ENCODE peak calls at places on chromosome 9, in seven cellular contexts. E is fibroblast of pulmonary artery, H is cardiac fibroblast, Z is fibroblast of the aortic adventitia, L is WERI-Rb-1, G is gastrocnemius medialis, V is psoas muscle. N is an unnamed sample.

GRCh38 chr9:68907910-68908309 is 106.0 kb downstream of the PRKACG start:
- DNase-seq in L (no peak), H (no peak), V (no peak), Z (no peak), E (no peak), G (no peak), N (no peak)

GRCh38 chr9:79569814-79570448 is 1.8 kb upstream of the TLE4 start:
- DNase-seq in E (no peak), V (no peak), G (no peak), L (no peak), H (no peak), Z (no peak), N (no peak)

GRCh38 chr9:122827759-122828090 is 663 bp downstream of the PDCL start:
- DNase-seq in E (peak), Z (peak), L (no peak), V (no peak), G (no peak), H (peak), N (peak)

GRCh38 chr9:30239875-30240274 is 2144.6 kb upstream of the ACO1 start:
- DNase-seq in L (no peak), G (no peak), E (no peak), H (no peak), Z (no peak), V (no peak), N (no peak)

GRCh38 chr9:123353984-123354591 is 1.9 kb upstream of the CRB2 start:
- DNase-seq in E (peak), L (peak), V (peak), H (peak), G (no peak), Z (peak), N (peak)

GRCh38 chr9:87282477-87282991 is 215.1 kb upstream of the DAPK1 start:
- DNase-seq in H (no peak), L (no peak), Z (peak), E (no peak), V (no peak), G (no peak), N (no peak)

GRCh38 chr9:115157245-115157674 is 39.3 kb upstream of the TNC start:
- DNase-seq in L (no peak), Z (peak), G (no peak), E (peak), H (peak), V (no peak), N (peak)

GRCh38 chr9:87704342-87704741 is 21.6 kb upstream of the CTSL start:
- DNase-seq in V (no peak), G (no peak), Z (no peak), H (no peak), E (no peak), L (no peak), N (no peak)

GRCh38 chr9:135478858-135479468 is 619 bp upstream of the PPP1R26 start:
- DNase-seq in G (no peak), Z (peak), L (peak), E (peak), V (no peak), H (peak), N (no peak)

DNA sequence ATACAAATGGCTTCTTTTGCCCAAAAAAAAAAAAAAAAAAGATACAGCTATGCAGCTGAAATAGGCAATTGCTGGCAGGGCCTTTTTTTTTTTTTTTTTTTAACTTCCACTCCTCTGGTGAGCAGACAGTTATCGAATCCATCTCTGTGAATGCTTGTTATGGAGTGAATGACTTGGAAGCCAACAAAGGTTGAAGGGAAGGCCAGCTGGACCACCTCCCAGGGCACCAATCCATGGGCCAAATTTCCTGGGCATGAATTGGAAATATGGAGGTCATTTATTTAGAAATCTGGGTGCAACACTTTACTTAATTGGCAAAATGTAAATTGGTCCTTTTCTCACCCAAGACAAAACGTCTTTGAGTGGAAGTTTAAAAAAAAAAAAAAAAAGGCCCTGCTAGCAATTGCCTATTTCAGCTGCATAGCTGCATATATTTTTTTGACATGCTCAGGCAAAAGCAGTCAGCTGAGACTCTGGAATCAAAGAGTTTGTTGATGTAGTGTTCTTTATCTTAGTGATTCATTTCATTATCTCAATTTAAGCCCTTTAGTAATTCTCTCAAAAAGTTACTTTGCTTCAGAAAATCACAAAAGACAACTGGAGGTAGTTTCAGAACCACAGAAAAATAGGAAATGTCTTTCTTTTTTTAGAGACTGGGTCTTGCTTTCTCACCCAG is 392.2 kb upstream of the KLF4 start:
- DNase-seq in G (no peak), Z (peak), L (no peak), V (no peak), E (peak), H (peak), N (no peak)
- H3K4me3 ChIP-seq in G (no peak), Z (no peak), L (no peak), V (no peak), E (no peak), H (no peak), N (no peak)

GRCh38 chr9:15353892-15354291 is 46.9 kb upstream of the TTC39B start:
- DNase-seq in H (no peak), V (no peak), Z (no peak), L (no peak), G (no peak), E (no peak), N (no peak)

GRCh38 chr9:15352301-15352700 is 45.3 kb upstream of the TTC39B start:
- DNase-seq in Z (no peak), G (no peak), E (no peak), L (no peak), H (no peak), V (no peak), N (no peak)

GRCh38 chr9:15357050-15357653 is 50.1 kb upstream of the TTC39B start:
- DNase-seq in G (no peak), Z (no peak), E (no peak), L (peak), V (no peak), H (no peak), N (no peak)

GRCh38 chr9:15355669-15356068 is 48.7 kb upstream of the TTC39B start:
- DNase-seq in Z (no peak), L (no peak), H (no peak), E (no peak), V (no peak), G (no peak), N (no peak)

GRCh38 chr9:15354713-15355112 is 47.7 kb upstream of the TTC39B start:
- DNase-seq in H (no peak), V (no peak), E (no peak), L (no peak), Z (no peak), G (no peak), N (no peak)
- TF ChIP-seq CTCF in H (no peak), V (no peak), E (no peak), L (no peak), Z (no peak), G (no peak), N (no peak)

GRCh38 chr9:125906144-125906543 is 159.0 kb downstream of the PBX3 start:
- DNase-seq in E (peak), Z (peak), G (no peak), H (peak), L (no peak), V (no peak), N (peak)

GRCh38 chr9:125906893-125907292 is 159.7 kb downstream of the PBX3 start:
- DNase-seq in G (no peak), H (no peak), V (no peak), L (no peak), E (no peak), Z (peak), N (no peak)

GRCh38 chr9:125902224-125902623 is 155.1 kb downstream of the PBX3 start:
- DNase-seq in E (no peak), V (no peak), Z (peak), H (no peak), L (no peak), G (no peak), N (no peak)

GRCh38 chr9:125904155-125904841 is 157.1 kb downstream of the PBX3 start:
- DNase-seq in E (no peak), V (no peak), Z (peak), G (no peak), L (no peak), H (no peak), N (no peak)

GRCh38 chr9:125902865-125903512 is 155.8 kb downstream of the PBX3 start:
- DNase-seq in Z (no peak), G (no peak), L (no peak), H (no peak), E (no peak), V (no peak), N (no peak)
- H3K4me3 ChIP-seq in Z (no peak), G (no peak), L (no peak), H (no peak), E (no peak), V (no peak), N (no peak)

GRCh38 chr9:128192601-128193371 is 1.4 kb upstream of the CIZ1 start:
- DNase-seq in V (peak), Z (peak), G (peak), L (no peak), H (peak), E (peak), N (peak)
- TF ChIP-seq CTCF in V (peak), Z (no peak), G (no peak), L (no peak), H (no peak), E (no peak), N (no peak)

DNA sequence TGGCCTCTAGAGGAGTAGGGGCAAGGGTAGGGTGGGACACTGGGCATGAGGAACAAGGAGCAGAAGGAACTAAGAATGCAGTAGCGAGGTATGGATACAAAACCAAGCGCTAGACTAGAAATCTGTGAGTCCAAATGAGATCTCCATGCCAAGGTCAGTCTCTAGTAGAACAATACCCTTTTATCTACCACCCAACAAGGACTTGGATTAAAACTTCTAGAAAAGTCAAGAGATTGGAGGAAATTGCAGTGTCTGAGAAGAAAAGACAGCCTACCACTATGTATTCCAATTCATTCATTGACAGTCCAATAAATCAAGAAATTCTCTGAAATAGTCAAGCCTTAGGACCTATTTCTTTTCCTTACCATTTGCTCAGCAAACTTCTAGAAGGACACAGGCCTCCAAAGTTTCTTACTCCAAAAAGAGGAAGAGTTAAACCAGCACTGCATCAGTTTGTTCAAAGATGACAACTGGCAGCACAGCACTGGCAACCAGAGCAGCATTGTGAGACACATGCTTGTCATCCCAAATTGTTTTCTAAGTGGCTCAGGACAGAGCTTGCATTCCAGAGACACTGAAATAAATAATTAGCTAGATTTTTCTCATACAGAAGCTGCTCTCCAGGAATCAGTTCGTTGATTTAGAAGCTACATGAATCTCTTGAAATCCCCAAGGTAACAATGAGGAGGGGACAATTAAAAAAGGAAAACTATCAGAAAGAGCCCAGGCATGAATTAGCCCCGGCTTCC is 22.6 kb downstream of the ABCA1 start:
- DNase-seq in Z (no peak), E (no peak), V (no peak), H (no peak), L (no peak), G (no peak), N (peak)
- H3K4me3 ChIP-seq in Z (no peak), E (no peak), V (no peak), H (no peak), L (no peak), G (no peak), N (no peak)

GRCh38 chr9:136856541-136857141 is 4.5 kb downstream of the MAMDC4 start:
- DNase-seq in L (no peak), V (peak), E (no peak), Z (no peak), H (no peak), G (no peak), N (no peak)
- TF ChIP-seq CTCF in L (peak), V (no peak), E (no peak), Z (no peak), H (no peak), G (no peak), N (no peak)

GRCh38 chr9:9998491-9999287 is 614.1 kb downstream of the PTPRD start:
- DNase-seq in Z (no peak), E (no peak), L (no peak), G (no peak), H (no peak), V (no peak), N (no peak)

GRCh38 chr9:9997585-9997984 is 615.2 kb downstream of the PTPRD start:
- DNase-seq in Z (no peak), E (no peak), H (no peak), V (no peak), G (no peak), L (no peak), N (no peak)

GRCh38 chr9:10000669-10001068 is 612.1 kb downstream of the PTPRD start:
- DNase-seq in G (no peak), H (no peak), Z (no peak), V (no peak), L (no peak), E (no peak), N (no peak)

GRCh38 chr9:9996259-9996658 is 616.5 kb downstream of the PTPRD start:
- DNase-seq in E (no peak), H (no peak), Z (no peak), L (no peak), G (no peak), V (no peak), N (no peak)
- H3K4me3 ChIP-seq in E (no peak), H (no peak), Z (no peak), L (no peak), G (no peak), V (no peak), N (no peak)

DNA sequence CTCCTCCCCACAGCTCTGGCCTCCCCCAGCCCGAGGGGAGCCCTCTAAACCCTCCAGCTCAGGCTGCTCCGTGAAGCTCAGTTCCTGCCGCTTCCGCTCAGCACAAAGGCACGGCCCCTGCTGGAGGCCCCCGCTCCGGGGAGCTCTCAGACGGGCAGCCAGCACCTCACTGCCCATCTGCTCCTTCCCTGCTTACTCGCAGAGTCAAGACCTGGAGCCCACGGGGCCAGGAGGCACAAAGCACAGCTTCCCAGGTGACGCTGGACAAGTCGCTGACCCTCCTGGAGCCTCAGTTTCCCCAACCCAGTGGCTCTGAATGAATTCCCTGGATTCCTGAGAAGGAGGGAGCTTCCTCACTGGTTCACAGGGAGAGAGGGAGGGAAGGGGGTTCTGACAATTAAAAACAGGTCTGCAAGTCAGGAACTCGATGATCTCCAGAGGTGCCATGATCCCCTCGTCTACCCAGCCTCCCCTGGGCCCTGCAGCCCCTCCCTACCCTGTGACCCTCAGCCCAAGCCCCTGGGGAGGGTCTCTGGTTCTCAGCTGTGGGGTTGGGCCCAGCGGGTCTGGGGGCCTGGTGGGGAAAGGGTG is 36.2 kb downstream of the VAV2 start:
- DNase-seq in E (peak), H (peak), G (no peak), Z (peak), L (peak), V (peak), N (peak)
- TF ChIP-seq CTCF in E (peak), H (peak), G (no peak), Z (peak), L (peak), V (no peak), N (peak)

DNA sequence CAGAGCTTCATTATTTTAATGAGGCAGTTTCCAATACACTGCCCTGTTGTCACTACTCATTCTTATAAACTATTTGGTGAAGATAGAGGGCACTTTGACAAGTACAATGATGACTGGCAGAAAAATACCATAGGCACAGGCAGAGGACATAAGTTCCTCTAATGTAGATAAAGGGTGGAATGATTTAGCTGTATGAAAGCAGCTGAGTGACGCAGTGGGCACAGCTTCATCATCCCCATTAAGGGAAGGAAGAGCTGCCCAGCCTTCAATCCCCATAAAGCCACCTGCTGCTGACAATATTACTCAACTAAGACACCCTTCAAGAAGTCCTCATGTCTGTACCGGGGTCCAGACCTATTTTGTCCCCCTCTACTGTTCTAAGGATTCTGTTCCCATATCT is 223.9 kb downstream of the ACTL7B start:
- DNase-seq in G (no peak), E (no peak), H (no peak), Z (no peak), V (no peak), L (no peak), N (no peak)
- H3K4me3 ChIP-seq in G (no peak), E (no peak), H (no peak), Z (no peak), V (no peak), L (no peak), N (no peak)

DNA sequence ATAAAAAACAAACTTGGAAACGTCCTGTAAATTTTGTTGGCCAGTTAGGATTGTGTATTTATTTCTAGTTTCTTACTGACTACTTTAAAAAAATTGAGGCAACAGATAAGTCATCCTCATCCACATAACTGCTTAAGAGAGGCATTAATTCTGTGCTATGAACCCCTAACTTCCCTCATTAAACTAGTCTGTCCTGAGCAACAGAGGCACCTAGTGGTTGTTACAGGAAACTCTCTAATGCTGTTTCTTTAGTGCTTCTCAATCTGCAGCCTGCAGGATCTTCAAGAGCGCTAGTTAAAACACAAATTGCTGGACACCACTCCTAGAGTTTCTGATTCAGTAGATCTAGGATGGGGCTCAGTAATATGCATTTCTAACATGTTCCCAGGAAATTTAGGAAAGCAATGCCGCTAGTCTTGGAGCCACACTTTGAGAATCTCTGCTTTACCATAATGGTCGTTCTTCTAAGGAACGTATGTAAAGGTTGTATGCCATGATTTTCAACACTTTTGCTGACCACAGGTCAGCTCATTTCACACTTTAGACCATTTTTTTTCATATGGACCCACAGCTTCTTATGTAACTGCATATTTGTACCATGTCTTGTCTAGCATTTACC is 410.1 kb upstream of the SMARCA2 start:
- DNase-seq in Z (peak), E (peak), L (peak), V (no peak), H (peak), G (no peak), N (no peak)
- TF ChIP-seq CTCF in Z (peak), E (peak), L (peak), V (peak), H (peak), G (no peak), N (peak)